ENCODE peak calls at places on chromosome 11, in six cellular contexts. One of them, this sample, is unnamed.
A peak's percentile ranks its signal among the peaks of the same experiment; 100 is the strongest.

GRCh38 chr11:67699521-67699920 is 25.1 kb upstream of the ALDH3B2 start:
- DNase-seq in neuronal stem cell: no peak
- DNase-seq in uterus: no peak
- DNase-seq in right atrium auricular region: no peak
- DNase-seq in iPS DF 6.9: no peak
- DNase-seq in heart right ventricle: no peak
- DNase-seq in this sample: no peak

GRCh38 chr11:125569913-125570621 is 790 bp downstream of the EI24 start:
- DNase-seq in neuronal stem cell: no peak
- DNase-seq in iPS DF 6.9: no peak
- DNase-seq in right atrium auricular region: no peak
- DNase-seq in heart right ventricle: no peak
- DNase-seq in uterus: no peak
- DNase-seq in this sample: no peak

GRCh38 chr11:68016161-68016903 is 6.2 kb downstream of the ALDH3B1 start:
- DNase-seq in neuronal stem cell: no peak
- DNase-seq in right atrium auricular region: no peak
- DNase-seq in uterus: no peak
- DNase-seq in iPS DF 6.9: no peak
- DNase-seq in heart right ventricle: no peak
- DNase-seq in this sample: no peak

GRCh38 chr11:60916669-60917206 is 2.8 kb downstream of the TMEM109 start:
- DNase-seq in heart right ventricle: no peak
- DNase-seq in right atrium auricular region: no peak
- DNase-seq in iPS DF 6.9: no peak
- DNase-seq in neuronal stem cell: no peak
- DNase-seq in uterus: no peak
- DNase-seq in this sample: no peak

GRCh38 chr11:32307449-32307848 is 127.9 kb downstream of the WT1 start:
- DNase-seq in iPS DF 6.9: no peak
- DNase-seq in right atrium auricular region: no peak
- DNase-seq in uterus: no peak
- DNase-seq in neuronal stem cell: no peak
- DNase-seq in heart right ventricle: no peak
- DNase-seq in this sample: no peak

GRCh38 chr11:75583710-75584658 is 21.9 kb downstream of the SERPINH1 start:
- DNase-seq in neuronal stem cell: peak; percentile 69
- DNase-seq in heart right ventricle: peak; percentile 78
- DNase-seq in uterus: peak; percentile 84
- DNase-seq in right atrium auricular region: peak; percentile 85
- DNase-seq in iPS DF 6.9: no peak
- DNase-seq in this sample: peak; percentile 86

GRCh38 chr11:62614275-62614674 is 1.2 kb downstream of the ROM1 start:
- DNase-seq in iPS DF 6.9: no peak
- DNase-seq in neuronal stem cell: no peak
- DNase-seq in uterus: no peak
- DNase-seq in right atrium auricular region: no peak
- DNase-seq in heart right ventricle: no peak
- DNase-seq in this sample: no peak

GRCh38 chr11:119832536-119832935 is 103.5 kb upstream of the NECTIN1 start:
- DNase-seq in uterus: no peak
- DNase-seq in neuronal stem cell: no peak
- DNase-seq in heart right ventricle: peak; percentile 28
- DNase-seq in iPS DF 6.9: no peak
- DNase-seq in right atrium auricular region: no peak
- DNase-seq in this sample: no peak

GRCh38 chr11:68996376-68997123 is 15.8 kb upstream of the MRGPRD start:
- DNase-seq in iPS DF 6.9: no peak
- DNase-seq in uterus: no peak
- DNase-seq in heart right ventricle: no peak
- DNase-seq in right atrium auricular region: no peak
- DNase-seq in neuronal stem cell: no peak
- DNase-seq in this sample: peak; percentile 22

GRCh38 chr11:73787051-73787642 is 527 bp upstream of the MRPL48 start:
- DNase-seq in neuronal stem cell: no peak
- DNase-seq in uterus: no peak
- DNase-seq in iPS DF 6.9: no peak
- DNase-seq in heart right ventricle: no peak
- DNase-seq in right atrium auricular region: no peak
- DNase-seq in this sample: no peak

GRCh38 chr11:134679592-134679991 is 267.6 kb upstream of the B3GAT1 start:
- DNase-seq in heart right ventricle: no peak
- DNase-seq in uterus: no peak
- DNase-seq in neuronal stem cell: no peak
- DNase-seq in right atrium auricular region: no peak
- DNase-seq in iPS DF 6.9: no peak
- DNase-seq in this sample: no peak

GRCh38 chr11:72225411-72225951 is 914 bp downstream of the INPPL1 start:
- DNase-seq in uterus: no peak
- DNase-seq in right atrium auricular region: peak; percentile 56
- DNase-seq in heart right ventricle: no peak
- DNase-seq in neuronal stem cell: no peak
- DNase-seq in iPS DF 6.9: no peak
- DNase-seq in this sample: no peak

GRCh38 chr11:31809857-31810778 is 1.0 kb downstream of the PAX6 start:
- DNase-seq in right atrium auricular region: peak; percentile 36
- DNase-seq in neuronal stem cell: no peak
- DNase-seq in uterus: no peak
- DNase-seq in heart right ventricle: no peak
- DNase-seq in iPS DF 6.9: no peak
- DNase-seq in this sample: no peak

GRCh38 chr11:121416909-121417567 is 35.1 kb upstream of the SORL1 start:
- DNase-seq in heart right ventricle: peak; percentile 69
- DNase-seq in neuronal stem cell: no peak
- DNase-seq in right atrium auricular region: peak; percentile 93
- DNase-seq in uterus: peak; percentile 68
- DNase-seq in iPS DF 6.9: no peak
- DNase-seq in this sample: peak; percentile 90

GRCh38 chr11:92045325-92045724 is 179.3 kb upstream of the FAT3 start:
- DNase-seq in uterus: no peak
- DNase-seq in right atrium auricular region: no peak
- DNase-seq in neuronal stem cell: no peak
- DNase-seq in heart right ventricle: no peak
- DNase-seq in iPS DF 6.9: no peak
- DNase-seq in this sample: no peak

GRCh38 chr11:82577246-82577645 is 156.4 kb downstream of the FAM181B start:
- DNase-seq in heart right ventricle: no peak
- DNase-seq in iPS DF 6.9: no peak
- DNase-seq in uterus: no peak
- DNase-seq in right atrium auricular region: no peak
- DNase-seq in neuronal stem cell: no peak
- DNase-seq in this sample: no peak

GRCh38 chr11:58024601-58025091 is 965 bp downstream of the OR9Q1 start:
- DNase-seq in iPS DF 6.9: no peak
- DNase-seq in uterus: peak; percentile 36
- DNase-seq in heart right ventricle: peak; percentile 85
- DNase-seq in right atrium auricular region: peak; percentile 63
- DNase-seq in neuronal stem cell: no peak
- DNase-seq in this sample: peak; percentile 90

GRCh38 chr11:99432677-99433076 is 411.9 kb downstream of the CNTN5 start:
- DNase-seq in uterus: no peak
- DNase-seq in heart right ventricle: no peak
- DNase-seq in neuronal stem cell: no peak
- DNase-seq in right atrium auricular region: no peak
- DNase-seq in iPS DF 6.9: no peak
- DNase-seq in this sample: no peak

GRCh38 chr11:43984519-43985385 is 42.3 kb downstream of the C11orf96 start:
- DNase-seq in neuronal stem cell: no peak
- DNase-seq in heart right ventricle: peak; percentile 34
- DNase-seq in iPS DF 6.9: no peak
- DNase-seq in right atrium auricular region: peak; percentile 71
- DNase-seq in uterus: no peak
- DNase-seq in this sample: no peak

GRCh38 chr11:45915446-45915845 is 2.2 kb downstream of the PEX16 start:
- DNase-seq in iPS DF 6.9: no peak
- DNase-seq in uterus: no peak
- DNase-seq in neuronal stem cell: no peak
- DNase-seq in right atrium auricular region: no peak
- DNase-seq in heart right ventricle: no peak
- DNase-seq in this sample: no peak

GRCh38 chr11:12160680-12161079 is 50.3 kb downstream of the MICAL2 start:
- DNase-seq in uterus: no peak
- DNase-seq in right atrium auricular region: no peak
- DNase-seq in iPS DF 6.9: no peak
- DNase-seq in heart right ventricle: no peak
- DNase-seq in neuronal stem cell: no peak
- DNase-seq in this sample: peak; percentile 83

GRCh38 chr11:70104419-70104818 is 26.3 kb downstream of the ANO1 start:
- DNase-seq in right atrium auricular region: no peak
- DNase-seq in uterus: peak; percentile 39
- DNase-seq in heart right ventricle: no peak
- DNase-seq in iPS DF 6.9: no peak
- DNase-seq in neuronal stem cell: no peak
- DNase-seq in this sample: peak; percentile 92

GRCh38 chr11:112605093-112605666 is 344.5 kb upstream of the PLET1 start:
- DNase-seq in iPS DF 6.9: no peak
- DNase-seq in neuronal stem cell: no peak
- DNase-seq in right atrium auricular region: no peak
- DNase-seq in heart right ventricle: no peak
- DNase-seq in uterus: no peak
- DNase-seq in this sample: no peak

GRCh38 chr11:71192629-71193028 is 59.7 kb downstream of the SHANK2 start:
- DNase-seq in iPS DF 6.9: no peak
- DNase-seq in uterus: no peak
- DNase-seq in neuronal stem cell: no peak
- DNase-seq in right atrium auricular region: no peak
- DNase-seq in heart right ventricle: no peak
- DNase-seq in this sample: no peak

GRCh38 chr11:47327949-47328348 is 24.6 kb downstream of the MYBPC3 start:
- DNase-seq in iPS DF 6.9: no peak
- DNase-seq in neuronal stem cell: no peak
- DNase-seq in uterus: no peak
- DNase-seq in right atrium auricular region: no peak
- DNase-seq in heart right ventricle: no peak
- DNase-seq in this sample: peak; percentile 44

GRCh38 chr11:131684111-131685060 is 314.0 kb downstream of the NTM start:
- DNase-seq in uterus: no peak
- DNase-seq in right atrium auricular region: peak; percentile 23
- DNase-seq in iPS DF 6.9: no peak
- DNase-seq in neuronal stem cell: no peak
- DNase-seq in heart right ventricle: no peak
- DNase-seq in this sample: no peak

GRCh38 chr11:17719940-17720795 is 797 bp downstream of the MYOD1 start:
- DNase-seq in heart right ventricle: no peak
- DNase-seq in neuronal stem cell: no peak
- DNase-seq in right atrium auricular region: no peak
- DNase-seq in iPS DF 6.9: no peak
- DNase-seq in uterus: no peak
- DNase-seq in this sample: no peak

GRCh38 chr11:19713221-19714092 is 820 bp downstream of the NAV2 start:
- DNase-seq in uterus: no peak
- DNase-seq in neuronal stem cell: no peak
- DNase-seq in iPS DF 6.9: no peak
- DNase-seq in right atrium auricular region: no peak
- DNase-seq in heart right ventricle: peak; percentile 31
- DNase-seq in this sample: peak; percentile 57

GRCh38 chr11:19714387-19715363 is 2.0 kb downstream of the NAV2 start:
- DNase-seq in neuronal stem cell: no peak
- DNase-seq in uterus: peak; percentile 41
- DNase-seq in right atrium auricular region: peak; percentile 71
- DNase-seq in heart right ventricle: peak; percentile 34
- DNase-seq in iPS DF 6.9: no peak
- DNase-seq in this sample: peak; percentile 87

GRCh38 chr11:19712281-19713220 is at the start of gene NAV2:
- DNase-seq in uterus: peak; percentile 89
- DNase-seq in heart right ventricle: peak; percentile 93
- DNase-seq in right atrium auricular region: peak; percentile 95
- DNase-seq in iPS DF 6.9: peak; percentile 70
- DNase-seq in neuronal stem cell: peak; percentile 93
- DNase-seq in this sample: peak; percentile 96

GRCh38 chr11:19714093-19714386 is 1.4 kb downstream of the NAV2 start:
- DNase-seq in iPS DF 6.9: no peak
- DNase-seq in right atrium auricular region: no peak
- DNase-seq in uterus: no peak
- DNase-seq in neuronal stem cell: no peak
- DNase-seq in heart right ventricle: no peak
- DNase-seq in this sample: no peak

DNA sequence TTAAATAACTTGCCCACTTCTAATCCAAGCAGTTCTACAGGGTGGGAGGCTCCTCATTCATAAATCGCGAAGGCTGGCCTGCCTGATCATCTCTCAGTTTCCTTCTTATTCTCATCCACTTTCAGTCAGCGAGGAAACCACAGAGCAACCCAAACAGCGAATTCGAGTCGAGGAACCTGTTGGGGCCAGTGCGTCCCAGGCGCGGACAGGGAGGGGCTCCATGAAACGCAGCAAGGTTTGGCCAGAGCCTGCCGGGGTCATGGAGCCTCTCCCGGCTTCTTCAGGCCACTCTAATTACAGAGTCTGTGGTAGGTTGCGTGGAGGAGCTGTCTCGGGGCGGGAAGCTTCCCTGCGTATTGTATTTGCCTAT is 741 bp upstream of the NAV2 start:
- DNase-seq in iPS DF 6.9: no peak
- DNase-seq in heart right ventricle: no peak
- DNase-seq in uterus: peak; percentile 31
- DNase-seq in right atrium auricular region: peak; percentile 78
- DNase-seq in neuronal stem cell: no peak
- DNase-seq in this sample: no peak
- H3K27me3 ChIP-seq in iPS DF 6.9: peaks cover 21% of the 10 kb centered on the region
- H3K27me3 ChIP-seq in heart right ventricle: no peaks in the 10 kb centered on the region
- H3K27me3 ChIP-seq in uterus: no peaks in the 10 kb centered on the region
- H3K27me3 ChIP-seq in right atrium auricular region: no peaks in the 10 kb centered on the region
- H3K27me3 ChIP-seq in neuronal stem cell: peaks cover 34% of the 10 kb centered on the region
- H3K27me3 ChIP-seq in this sample: no peaks in the 10 kb centered on the region

DNA sequence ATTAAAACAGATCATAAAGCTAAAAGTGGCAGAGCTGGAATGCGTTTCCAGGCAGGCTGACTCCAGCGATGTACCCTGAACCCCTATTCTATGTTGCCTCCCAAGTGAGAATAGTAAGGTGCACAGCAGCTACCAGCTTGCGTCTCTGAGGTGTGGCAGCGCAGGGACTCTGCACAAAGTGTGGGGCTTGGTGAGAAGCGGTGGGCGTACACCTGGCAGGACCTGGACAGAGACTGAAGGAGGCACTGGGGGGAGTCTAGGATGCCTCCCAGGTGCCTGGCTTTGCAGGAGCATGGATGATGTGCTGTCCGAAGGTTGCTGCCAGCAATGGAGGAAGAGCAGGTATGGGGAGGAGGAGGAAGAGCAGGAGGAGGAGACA is 42.9 kb downstream of the AMPD3 start:
- DNase-seq in right atrium auricular region: peak; percentile 46
- DNase-seq in iPS DF 6.9: no peak
- DNase-seq in heart right ventricle: no peak
- DNase-seq in uterus: no peak
- DNase-seq in neuronal stem cell: no peak
- DNase-seq in this sample: peak; percentile 69
- H3K27ac ChIP-seq in right atrium auricular region: no peak overlapping the region
- H3K27ac ChIP-seq in iPS DF 6.9: no peak overlapping the region
- H3K27ac ChIP-seq in heart right ventricle: no peak overlapping the region
- H3K27ac ChIP-seq in uterus: no peak overlapping the region
- H3K27ac ChIP-seq in neuronal stem cell: no peak overlapping the region
- H3K27ac ChIP-seq in this sample: no peak overlapping the region

GRCh38 chr11:27698872-27699241 is 1.4 kb downstream of the BDNF start:
- DNase-seq in right atrium auricular region: no peak
- DNase-seq in heart right ventricle: peak; percentile 78
- DNase-seq in iPS DF 6.9: no peak
- DNase-seq in neuronal stem cell: peak; percentile 92
- DNase-seq in uterus: peak; percentile 50
- DNase-seq in this sample: peak; percentile 92
- H3K27me3 ChIP-seq in right atrium auricular region: no peaks in the 10 kb centered on the region
- H3K27me3 ChIP-seq in heart right ventricle: peaks cover 35% of the 10 kb centered on the region
- H3K27me3 ChIP-seq in iPS DF 6.9: peaks cover 13% of the 10 kb centered on the region
- H3K27me3 ChIP-seq in neuronal stem cell: peaks cover 32% of the 10 kb centered on the region
- H3K27me3 ChIP-seq in uterus: peaks cover 27% of the 10 kb centered on the region
- H3K27me3 ChIP-seq in this sample: no peaks in the 10 kb centered on the region

GRCh38 chr11:28836285-28837081 is 728.3 kb downstream of the METTL15 start:
- DNase-seq in right atrium auricular region: no peak
- DNase-seq in neuronal stem cell: peak; percentile 26
- DNase-seq in iPS DF 6.9: no peak
- DNase-seq in heart right ventricle: no peak
- DNase-seq in uterus: no peak
- DNase-seq in this sample: no peak
- H3K27ac ChIP-seq in right atrium auricular region: no peak overlapping the region
- H3K27ac ChIP-seq in neuronal stem cell: no peak overlapping the region
- H3K27ac ChIP-seq in iPS DF 6.9: no peak overlapping the region
- H3K27ac ChIP-seq in heart right ventricle: no peak overlapping the region
- H3K27ac ChIP-seq in uterus: no peak overlapping the region
- H3K27ac ChIP-seq in this sample: peak overlapping the region; percentile 89

This sample was measured in aorta.